ENCODE peak calls at places on chromosomes 2 and 18, in ten cellular contexts. K, Z, B, W, H, A, R, D, O and F are unnamed samples.

GRCh38 chr2:98327776-98328175 is 18.5 kb upstream of the CNGA3 start:
- DNase-seq in R (no peak), B (no peak), O (no peak), W (no peak), K (no peak), D (no peak), A (no peak), Z (no peak), H (no peak), F (no peak)

GRCh38 chr2:777546-777945 is 100.3 kb upstream of the TMEM18 start:
- DNase-seq in R (no peak), Z (no peak), W (no peak), B (no peak), A (no peak), H (no peak), D (no peak), K (no peak), O (no peak), F (no peak)

GRCh38 chr2:68251855-68252406 is 401 bp downstream of the PPP3R1 start:
- DNase-seq in K (no peak), W (peak), A (peak), B (no peak), R (peak), O (no peak), H (peak), D (no peak), Z (no peak), F (no peak)

GRCh38 chr2:43511199-43511598 is 84.6 kb downstream of the THADA start:
- DNase-seq in R (no peak), Z (no peak), K (no peak), H (no peak), W (no peak), D (no peak), O (no peak), A (no peak), B (no peak), F (no peak)

GRCh38 chr2:128159437-128159836 is 68.4 kb downstream of the UGGT1 start:
- DNase-seq in K (no peak), W (no peak), A (no peak), D (no peak), Z (no peak), B (no peak), R (no peak), O (no peak), H (no peak), F (no peak)

GRCh38 chr2:84942166-84942565 is 28.8 kb upstream of the KCMF1 start:
- DNase-seq in A (no peak), K (no peak), O (no peak), B (no peak), W (no peak), Z (no peak), D (no peak), R (no peak), H (no peak), F (no peak)

GRCh38 chr18:8063733-8064132 is 496.6 kb downstream of the PTPRM start:
- DNase-seq in W (no peak), B (no peak), R (no peak), H (no peak), D (no peak), Z (no peak), K (no peak), A (no peak), O (no peak), F (no peak)

GRCh38 chr2:212711851-212712250 is 173.2 kb upstream of the ERBB4 start:
- DNase-seq in D (no peak), R (no peak), H (no peak), W (peak), O (no peak), K (peak), B (peak), Z (peak), A (no peak), F (no peak)

GRCh38 chr2:137420744-137421143 is 543.5 kb upstream of the HNMT start:
- DNase-seq in A (no peak), R (peak), W (peak), B (no peak), D (no peak), O (no peak), K (no peak), Z (no peak), H (no peak), F (no peak)

GRCh38 chr2:218849721-218850120 is 9.9 kb upstream of the WNT6 start:
- DNase-seq in W (no peak), K (no peak), A (no peak), D (no peak), O (no peak), H (peak), Z (no peak), B (no peak), R (no peak), F (no peak)

GRCh38 chr2:104412384-104412783 is 441.5 kb upstream of the POU3F3 start:
- DNase-seq in Z (no peak), B (no peak), O (peak), K (peak), H (no peak), W (no peak), D (no peak), R (peak), A (peak), F (no peak)
- TF ChIP-seq CTCF in Z (peak), B (peak), O (peak), K (peak), H (peak), W (peak), D (no peak), R (peak), A (peak), F (no peak)

DNA sequence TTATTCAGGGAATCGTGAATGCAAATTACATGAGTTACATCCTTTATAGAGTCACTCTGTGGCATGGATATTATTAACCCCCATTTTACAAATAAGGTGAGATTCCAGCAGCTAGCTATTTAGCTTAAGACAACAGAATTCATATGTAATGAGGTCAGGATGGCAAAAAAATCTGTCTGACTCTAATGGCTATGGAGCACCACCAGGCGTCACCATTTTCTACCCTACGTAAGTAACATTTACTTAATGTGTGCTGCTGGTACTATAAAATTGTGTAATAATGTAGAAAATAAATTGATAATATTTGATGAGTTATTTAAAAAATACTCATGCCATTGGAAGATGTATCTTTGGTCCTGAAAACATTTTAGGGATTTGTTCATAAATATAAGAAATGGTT is 2040.1 kb upstream of the LRRTM1 start:
- DNase-seq in Z (no peak), K (no peak), D (no peak), W (no peak), O (no peak), H (no peak), A (no peak), B (no peak), R (peak), F (no peak)
- TF ChIP-seq CTCF in Z (no peak), K (no peak), D (no peak), W (no peak), O (peak), H (no peak), A (no peak), B (no peak), R (peak), F (no peak)

DNA sequence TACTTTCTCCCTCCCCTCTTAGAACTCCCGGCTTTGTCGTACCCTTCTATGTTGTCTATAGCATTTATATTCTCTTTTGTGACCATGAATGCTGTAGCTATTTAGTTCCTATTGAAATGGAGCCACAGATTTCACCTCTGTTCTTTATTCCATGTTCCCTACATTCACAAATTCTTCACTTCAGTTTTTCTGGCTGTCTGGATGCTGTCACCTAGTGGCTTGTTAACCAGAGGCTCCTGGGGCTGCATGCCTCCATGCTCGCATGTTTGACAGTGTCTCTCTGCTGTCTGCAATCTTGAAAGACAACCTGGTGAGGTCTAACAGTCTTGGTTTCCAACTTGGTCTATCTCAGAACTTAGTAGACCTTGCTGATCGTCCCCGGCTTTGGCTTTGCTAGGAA is 48.2 kb downstream of the CFAP221 start:
- DNase-seq in O (no peak), D (no peak), A (no peak), R (no peak), B (no peak), H (no peak), Z (no peak), W (no peak), K (no peak), F (no peak)
- TF ChIP-seq CTCF in O (no peak), D (no peak), A (peak), R (no peak), B (no peak), H (no peak), Z (no peak), W (no peak), K (no peak), F (no peak)

GRCh38 chr2:201258666-201258999 is 1.7 kb upstream of the CASP8 start:
- DNase-seq in O (no peak), H (no peak), A (no peak), W (no peak), K (no peak), D (no peak), R (peak), B (no peak), Z (no peak), F (no peak)
- TF ChIP-seq CTCF in O (no peak), H (no peak), A (peak), W (peak), K (peak), D (no peak), R (no peak), B (no peak), Z (no peak), F (no peak)

GRCh38 chr2:23330214-23330613 is 54.8 kb upstream of the KLHL29 start:
- DNase-seq in K (no peak), D (no peak), A (peak), H (no peak), R (peak), O (peak), B (peak), Z (no peak), W (peak), F (no peak)
- TF ChIP-seq CTCF in K (no peak), D (no peak), A (peak), H (no peak), R (peak), O (no peak), B (peak), Z (peak), W (no peak), F (no peak)

GRCh38 chr2:105121417-105121816 is 83.5 kb downstream of the MRPS9 start:
- DNase-seq in B (no peak), K (no peak), A (no peak), Z (no peak), H (no peak), R (no peak), D (no peak), O (no peak), W (no peak), F (no peak)

GRCh38 chr2:105125920-105126319 is 88.1 kb downstream of the MRPS9 start:
- DNase-seq in K (no peak), W (no peak), B (no peak), D (no peak), A (no peak), O (no peak), R (peak), H (no peak), Z (no peak), F (no peak)

GRCh38 chr2:105127288-105127915 is 89.5 kb downstream of the MRPS9 start:
- DNase-seq in O (no peak), R (no peak), A (no peak), W (no peak), Z (no peak), H (no peak), K (no peak), D (no peak), B (no peak), F (no peak)

GRCh38 chr2:105126353-105126752 is 88.5 kb downstream of the MRPS9 start:
- DNase-seq in Z (no peak), H (no peak), O (no peak), K (no peak), R (no peak), B (no peak), A (no peak), W (no peak), D (no peak), F (no peak)

GRCh38 chr2:105125428-105125827 is 87.6 kb downstream of the MRPS9 start:
- DNase-seq in H (no peak), B (no peak), R (peak), O (no peak), W (no peak), A (peak), K (no peak), Z (no peak), D (no peak), F (no peak)
- TF ChIP-seq CTCF in H (no peak), B (no peak), R (peak), O (no peak), W (no peak), A (peak), K (peak), Z (no peak), D (no peak), F (no peak)